ENCODE peak calls at places on chromosomes 13 and 19, in eight cellular contexts. G is PC-3, Y is AG04450, K is AG10803, V is mesothelial cell of epicardium, T is omental fat pad, B is heart left ventricle, H is fibroblast of the aortic adventitia. C is an unnamed sample.

GRCh38 chr19:3679138-3679537 is 21.1 kb downstream of the PIP5K1C start:
- DNase-seq in G (no peak), Y (no peak), K (no peak), V (no peak), T (no peak), B (no peak), H (no peak), C (no peak)

GRCh38 chr13:67275351-67275989 is 45.3 kb upstream of the PCDH9 start:
- DNase-seq in G (no peak), Y (no peak), K (no peak), V (no peak), T (no peak), B (no peak), H (no peak), C (no peak)

GRCh38 chr13:76764429-76764828 is 121.8 kb downstream of the KCTD12 start:
- DNase-seq in G (peak), Y (no peak), K (no peak), V (no peak), T (no peak), B (peak), H (peak), C (no peak)

GRCh38 chr13:41648314-41648935 is 191.1 kb downstream of the RGCC start:
- DNase-seq in G (peak), Y (peak), K (peak), V (no peak), T (no peak), B (no peak), H (peak), C (no peak)

GRCh38 chr13:95641961-95642621 is 2.4 kb downstream of the DZIP1 start:
- DNase-seq in G (no peak), Y (no peak), K (peak), V (peak), T (no peak), B (peak), H (peak), C (no peak)

GRCh38 chr13:41708648-41709175 is 251.4 kb downstream of the RGCC start:
- DNase-seq in G (no peak), Y (no peak), K (peak), V (no peak), T (no peak), B (peak), H (peak), C (no peak)

GRCh38 chr13:110334256-110334655 is 27.2 kb downstream of the COL4A2 start:
- DNase-seq in G (no peak), Y (no peak), K (peak), V (no peak), T (no peak), B (no peak), H (no peak), C (no peak)

GRCh38 chr13:77093735-77094134 is 66.8 kb upstream of the FBXL3 start:
- DNase-seq in G (no peak), Y (no peak), K (no peak), V (no peak), T (no peak), B (no peak), H (no peak), C (no peak)

GRCh38 chr19:4567584-4568071 is 8.1 kb upstream of the SEMA6B start:
- DNase-seq in G (peak), Y (no peak), K (peak), V (peak), T (peak), B (peak), H (peak), C (peak)

GRCh38 chr13:74573654-74574053 is 439.4 kb upstream of the KLF12 start:
- DNase-seq in G (no peak), Y (no peak), K (no peak), V (no peak), T (no peak), B (no peak), H (no peak), C (no peak)

GRCh38 chr13:107819071-107819470 is 396.3 kb downstream of the LIG4 start:
- DNase-seq in G (peak), Y (no peak), K (no peak), V (no peak), T (no peak), B (no peak), H (no peak), C (no peak)

GRCh38 chr13:98575009-98575866 is 1.7 kb downstream of the STK24 start:
- DNase-seq in G (no peak), Y (no peak), K (peak), V (no peak), T (no peak), B (no peak), H (no peak), C (no peak)

GRCh38 chr19:12202250-12202649 is 39.4 kb downstream of the ZNF136 start:
- DNase-seq in G (no peak), Y (no peak), K (no peak), V (no peak), T (no peak), B (peak), H (no peak), C (peak)

GRCh38 chr19:49497047-49497789 is 984 bp downstream of the RPS11 start:
- DNase-seq in G (peak), Y (no peak), K (peak), V (no peak), T (no peak), B (peak), H (peak), C (peak)

GRCh38 chr19:3055741-3056453 is 6.4 kb downstream of the TLE5 start:
- DNase-seq in G (peak), Y (no peak), K (no peak), V (peak), T (no peak), B (no peak), H (no peak), C (no peak)

GRCh38 chr13:30880756-30881155 is 25.3 kb upstream of the MEDAG start:
- DNase-seq in G (peak), Y (peak), K (peak), V (no peak), T (no peak), B (peak), H (peak), C (no peak)

GRCh38 chr19:35519291-35519690 is 5.8 kb upstream of the DMKN start:
- DNase-seq in G (peak), Y (no peak), K (peak), V (no peak), T (no peak), B (no peak), H (peak), C (no peak)

GRCh38 chr13:113087923-113088690 is 17.5 kb upstream of the F7 start:
- DNase-seq in G (no peak), Y (no peak), K (no peak), V (no peak), T (no peak), B (peak), H (no peak), C (no peak)

GRCh38 chr19:34454685-34455084 is 26.5 kb downstream of the UBA2 start:
- DNase-seq in G (no peak), Y (no peak), K (no peak), V (no peak), T (no peak), B (no peak), H (no peak), C (no peak)

GRCh38 chr19:45251452-45252354 is 632 bp downstream of the MARK4 start:
- DNase-seq in G (no peak), Y (no peak), K (peak), V (peak), T (no peak), B (peak), H (peak), C (no peak)

GRCh38 chr13:109157275-109157674 is 527.9 kb downstream of the MYO16 start:
- DNase-seq in G (no peak), Y (no peak), K (no peak), V (no peak), T (no peak), B (no peak), H (no peak), C (no peak)

GRCh38 chr13:104773775-104774174 is 1707.6 kb upstream of the SLC10A2 start:
- DNase-seq in G (peak), Y (peak), K (peak), V (no peak), T (no peak), B (no peak), H (peak), C (no peak)

GRCh38 chr13:50529154-50529882 is 314.2 kb downstream of the DLEU7 start:
- DNase-seq in G (peak), Y (peak), K (peak), V (peak), T (no peak), B (peak), H (peak), C (no peak)

GRCh38 chr13:28137556-28137955 is 789 bp upstream of the PAN3 start:
- DNase-seq in G (peak), Y (no peak), K (no peak), V (no peak), T (no peak), B (no peak), H (peak), C (no peak)

GRCh38 chr13:28140433-28141125 is 2.2 kb downstream of the PAN3 start:
- DNase-seq in G (peak), Y (no peak), K (no peak), V (no peak), T (no peak), B (no peak), H (no peak), C (no peak)

GRCh38 chr13:28136916-28137315 is 1.4 kb upstream of the PAN3 start:
- DNase-seq in G (peak), Y (no peak), K (no peak), V (no peak), T (no peak), B (no peak), H (peak), C (no peak)

GRCh38 chr13:28138756-28139470 is 568 bp downstream of the PAN3 start:
- DNase-seq in G (peak), Y (peak), K (peak), V (peak), T (peak), B (peak), H (peak), C (peak)

GRCh38 chr13:28138012-28138755 is at the start of gene PAN3:
- DNase-seq in G (peak), Y (peak), K (peak), V (peak), T (peak), B (peak), H (peak), C (peak)
- TF ChIP-seq CTCF in G (no peak), Y (peak), K (no peak), V (no peak), T (no peak), B (no peak), H (no peak), C (peak)

GRCh38 chr19:495440-496332 is 600 bp upstream of the MADCAM1 start:
- DNase-seq in G (peak), Y (no peak), K (peak), V (peak), T (no peak), B (peak), H (peak), C (peak)
- TF ChIP-seq CTCF in G (peak), Y (peak), K (peak), V (peak), T (peak), B (peak), H (peak), C (peak)

DNA sequence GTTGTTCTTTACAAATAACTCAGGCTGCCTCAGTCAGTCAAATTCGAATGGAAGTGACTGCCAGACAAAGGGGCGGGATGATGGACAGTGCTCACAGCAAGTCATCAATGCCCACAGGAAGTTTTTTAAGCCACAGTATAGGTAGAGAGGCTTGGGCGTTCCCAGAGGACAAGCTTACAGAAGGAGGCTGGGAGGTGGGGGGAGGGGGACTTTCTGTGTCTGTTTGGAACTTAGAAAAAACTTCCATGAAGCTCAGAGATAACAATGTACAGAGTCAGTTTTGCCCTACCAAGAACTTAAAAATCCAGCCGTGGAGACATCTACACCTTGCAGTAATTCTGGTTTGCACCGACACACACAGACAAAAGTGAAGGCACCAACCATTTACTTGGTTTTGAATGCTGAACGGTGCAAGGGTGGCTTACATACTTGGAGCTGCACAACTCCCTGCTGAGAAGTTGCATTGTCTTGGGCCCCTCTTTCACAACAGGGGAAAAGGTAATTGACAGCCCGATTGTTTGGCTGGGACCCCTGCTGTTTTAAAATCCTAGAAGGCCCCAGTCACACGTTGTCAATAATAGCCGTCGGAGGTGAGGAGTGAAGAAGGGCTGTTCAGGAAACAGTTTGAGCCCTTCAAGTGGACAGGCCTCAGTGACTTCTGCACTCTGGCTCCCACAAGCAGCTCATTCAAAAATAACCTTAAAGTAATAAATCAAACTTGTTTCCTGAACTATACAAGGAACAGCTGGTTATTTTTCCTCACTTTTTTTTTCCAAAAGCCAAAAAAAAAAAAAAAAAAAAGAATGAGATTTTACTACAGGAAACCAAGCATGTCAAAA is 18.8 kb upstream of the SPRY2 start:
- DNase-seq in G (no peak), Y (no peak), K (no peak), V (no peak), T (no peak), B (no peak), H (peak), C (no peak)
- TF ChIP-seq CTCF in G (no peak), Y (no peak), K (no peak), V (no peak), T (no peak), B (no peak), H (no peak), C (no peak)

GRCh38 chr19:28932446-28932845 is 280.5 kb downstream of the UQCRFS1 start:
- DNase-seq in G (no peak), Y (no peak), K (no peak), V (no peak), T (no peak), B (no peak), H (no peak), C (no peak)
- TF ChIP-seq CTCF in G (no peak), Y (no peak), K (no peak), V (no peak), T (no peak), B (no peak), H (no peak), C (no peak)

DNA sequence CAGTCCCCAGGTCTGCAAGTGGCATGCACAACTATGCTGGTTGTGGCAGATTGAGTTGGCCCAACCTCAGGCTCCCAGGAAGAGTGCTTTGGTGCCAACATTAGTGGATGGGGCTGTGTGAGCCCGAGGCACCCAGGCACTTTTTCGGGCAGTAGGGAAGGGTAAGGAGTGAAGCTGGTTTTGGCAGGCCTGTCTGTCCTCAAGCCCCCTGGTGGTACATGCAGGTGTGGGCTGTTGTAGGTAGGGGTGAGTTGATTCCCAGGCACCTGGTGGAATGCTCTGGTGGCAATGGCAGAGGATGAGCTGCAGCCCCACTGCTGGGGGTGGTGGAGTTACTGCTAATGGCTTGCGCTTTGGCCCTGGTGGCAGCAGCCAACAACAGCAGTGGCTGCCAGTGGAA is 723.7 kb upstream of the SLITRK1 start:
- DNase-seq in G (no peak), Y (no peak), K (no peak), V (no peak), T (no peak), B (no peak), H (no peak), C (no peak)
- TF ChIP-seq CTCF in G (peak), Y (no peak), K (no peak), V (peak), T (no peak), B (no peak), H (no peak), C (no peak)

DNA sequence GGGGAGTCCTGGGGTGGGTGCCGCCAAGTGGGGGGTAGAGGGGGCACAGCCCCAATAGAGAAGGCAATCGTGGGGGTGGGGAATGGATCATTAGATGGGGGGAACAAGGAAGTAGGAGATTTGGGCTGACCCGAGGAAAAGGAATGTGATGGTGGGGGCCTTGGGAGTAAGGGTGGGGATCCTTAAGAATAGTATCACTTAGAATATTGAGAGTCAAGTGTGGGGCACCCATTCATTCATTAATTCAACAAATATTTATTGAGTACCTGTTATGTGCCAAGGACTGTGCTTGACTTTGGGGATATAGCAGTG is 641 bp downstream of the PPP5C start:
- DNase-seq in G (no peak), Y (no peak), K (no peak), V (no peak), T (no peak), B (no peak), H (no peak), C (no peak)
- TF ChIP-seq CTCF in G (peak), Y (no peak), K (no peak), V (no peak), T (no peak), B (no peak), H (no peak), C (no peak)

GRCh38 chr19:19732579-19733501 is at the start of gene ZNF14:
- DNase-seq in G (peak), Y (peak), K (peak), V (peak), T (peak), B (peak), H (peak), C (peak)
- TF ChIP-seq CTCF in G (peak), Y (peak), K (peak), V (no peak), T (no peak), B (no peak), H (peak), C (no peak)

C was measured in natural killer cell.